ENCODE peak calls at places on chromosomes 4 and X, in eight cellular contexts. C is stimulated activated CD4-positive, alpha-beta T cell treated with anti-CD3 and anti-CD28 coated beads, Interleukin-1b, Interleukin-23, amount 100 ng/mL, for 4 hours; P is stimulated activated CD8-positive, alpha-beta memory T cell treated with anti-CD3 and anti-CD28 coated beads, Interleukin-4, amount 100 ng/mL, for 4 hours; R is brain microvascular endothelial cell; F is T47D; D is Right ventricle myocardium superior; E is CD4-positive, alpha-beta T cell; Y is stimulated activated naive B cell treated with anti-CD40 and anti-IgM and Interleukin-4, amounts not matched to agents 10 μg/mL and 1 μg/mL and 100 μg/mL, for 72 hours. X is an unnamed sample.

GRCh38 chr4:54231419-54232150 is 2.5 kb downstream of the PDGFRA start:
- DNase-seq in F (no peak), P (no peak), R (peak), C (no peak), E (no peak), Y (no peak), D (peak), X (no peak)

GRCh38 chrX:119734897-119735339 is 23.5 kb upstream of the SOWAHD start:
- DNase-seq in C (no peak), F (no peak), D (peak), R (no peak), P (no peak), E (no peak), Y (no peak), X (peak)

GRCh38 chr4:186296481-186296880 is 30.5 kb downstream of the F11 start:
- DNase-seq in Y (no peak), P (no peak), F (no peak), C (no peak), D (no peak), R (no peak), E (no peak), X (no peak)

GRCh38 chrX:48451708-48452107 is 18.4 kb downstream of the SLC38A5 start:
- DNase-seq in Y (no peak), P (no peak), R (no peak), E (no peak), D (no peak), F (no peak), C (no peak), X (no peak)

GRCh38 chrX:21528076-21528475 is 130.1 kb downstream of the KLHL34 start:
- DNase-seq in C (no peak), Y (no peak), R (no peak), D (no peak), E (no peak), P (no peak), F (no peak), X (no peak)

GRCh38 chr4:165542476-165542875 is 163.7 kb downstream of the CPE start:
- DNase-seq in E (no peak), Y (no peak), C (no peak), R (no peak), P (no peak), F (no peak), D (no peak), X (peak)

GRCh38 chrX:114152130-114152529 is 431.8 kb upstream of the HTR2C start:
- DNase-seq in E (no peak), F (no peak), C (no peak), P (no peak), Y (no peak), R (peak), D (no peak), X (no peak)

GRCh38 chr4:118904418-118904817 is 15.8 kb downstream of the SYNPO2 start:
- DNase-seq in Y (no peak), E (no peak), D (no peak), R (no peak), P (no peak), C (no peak), F (no peak), X (no peak)

GRCh38 chrX:75155454-75155829 is 641 bp downstream of the ABCB7 start:
- DNase-seq in E (no peak), Y (no peak), R (no peak), C (no peak), F (no peak), P (no peak), D (no peak), X (peak)

GRCh38 chr4:30245140-30245539 is 475.0 kb upstream of the PCDH7 start:
- DNase-seq in P (no peak), F (no peak), C (no peak), R (no peak), Y (no peak), E (no peak), D (no peak), X (no peak)

GRCh38 chr4:161247831-161248230 is 916.0 kb downstream of the FSTL5 start:
- DNase-seq in E (no peak), P (no peak), F (no peak), D (no peak), Y (no peak), C (no peak), R (no peak), X (no peak)

GRCh38 chr4:161555689-161556660 is 607.8 kb downstream of the FSTL5 start:
- DNase-seq in R (peak), F (no peak), Y (no peak), D (no peak), C (no peak), P (no peak), E (no peak), X (no peak)

GRCh38 chr4:37827030-37827705 is 682 bp downstream of the PGM2 start:
- DNase-seq in D (no peak), E (no peak), F (no peak), Y (no peak), R (peak), C (no peak), P (no peak), X (peak)

GRCh38 chr4:70737006-70737405 is 15.2 kb downstream of the RUFY3 start:
- DNase-seq in Y (no peak), F (no peak), E (no peak), C (no peak), P (no peak), R (no peak), D (no peak), X (no peak)

GRCh38 chr4:122665148-122665547 is 44.3 kb upstream of the IL21 start:
- DNase-seq in F (no peak), Y (no peak), E (no peak), C (no peak), R (no peak), P (no peak), D (no peak), X (no peak)

GRCh38 chr4:156968479-156968984 is 3.1 kb downstream of the PDGFC start:
- DNase-seq in Y (peak), P (no peak), D (peak), C (no peak), E (no peak), F (peak), R (peak), X (peak)

GRCh38 chrX:9122504-9123245 is 88.7 kb upstream of the FAM9B start:
- DNase-seq in F (no peak), Y (no peak), E (no peak), C (no peak), P (no peak), D (no peak), R (peak), X (no peak)

GRCh38 chr4:122636697-122637096 is 15.8 kb upstream of the IL21 start:
- DNase-seq in C (no peak), P (no peak), Y (no peak), F (no peak), D (no peak), E (no peak), R (no peak), X (no peak)

GRCh38 chr4:123613586-123614344 is 217.2 kb downstream of the SPRY1 start:
- DNase-seq in F (no peak), E (no peak), P (no peak), C (no peak), D (no peak), R (no peak), Y (no peak), X (no peak)

GRCh38 chrX:143298663-143299241 is 218.5 kb downstream of the SPANXN3 start:
- DNase-seq in D (no peak), R (no peak), P (no peak), E (no peak), F (no peak), C (no peak), Y (no peak), X (no peak)

GRCh38 chr4:181959121-181959520 is 284.1 kb upstream of the TENM3 start:
- DNase-seq in D (no peak), Y (no peak), C (no peak), P (no peak), E (no peak), R (peak), F (no peak), X (no peak)

GRCh38 chrX:71870337-71871098 is 40.1 kb upstream of the NHSL2 start:
- DNase-seq in Y (no peak), D (no peak), C (no peak), P (no peak), R (no peak), F (no peak), E (no peak), X (peak)

GRCh38 chr4:1752284-1753041 is 31.1 kb downstream of the TACC3 start:
- DNase-seq in D (no peak), F (no peak), C (no peak), Y (no peak), E (no peak), R (no peak), P (no peak), X (no peak)

GRCh38 chrX:17854521-17854920 is 6.6 kb downstream of the RAI2 start:
- DNase-seq in E (no peak), C (no peak), D (peak), F (no peak), Y (no peak), R (no peak), P (no peak), X (peak)

X was measured in G401.